ENCODE peak calls at places on chromosome 16, in ten cellular contexts. One of them, this sample, is unnamed.

GRCh38 chr16:77951788-77952187 is 70.6 kb upstream of the CLEC3A start:
- DNase-seq in activated CD4-positive, alpha-beta T cell treated with anti-CD3 and anti-CD28 coated beads, Interleukin-2, amount 10 ng/mL, durations not matched to agents 7 days and 5 days: no peak
- DNase-seq in right lobe of liver: no peak
- DNase-seq in activated T-cell treated with anti-CD3 and anti-CD28 coated beads, Interleukin-2, amount 50 U/mL, for 4 hours: no peak
- DNase-seq in AML-193: peak; percentile 17
- DNase-seq in transverse colon: no peak
- DNase-seq in DMS53: peak; percentile 61
- DNase-seq in A549: peak; percentile 25
- DNase-seq in smooth muscle cell of the brain vasculature: no peak
- DNase-seq in GM10248: peak; percentile 35
- DNase-seq in this sample: no peak

GRCh38 chr16:22216191-22216831 is 10.2 kb downstream of the EEF2K start:
- DNase-seq in AML-193: no peak
- DNase-seq in DMS53: no peak
- DNase-seq in GM10248: no peak
- DNase-seq in right lobe of liver: no peak
- DNase-seq in transverse colon: no peak
- DNase-seq in activated CD4-positive, alpha-beta T cell treated with anti-CD3 and anti-CD28 coated beads, Interleukin-2, amount 10 ng/mL, durations not matched to agents 7 days and 5 days: no peak
- DNase-seq in activated T-cell treated with anti-CD3 and anti-CD28 coated beads, Interleukin-2, amount 50 U/mL, for 4 hours: no peak
- DNase-seq in smooth muscle cell of the brain vasculature: no peak
- DNase-seq in A549: no peak
- DNase-seq in this sample: peak; percentile 77

GRCh38 chr16:3317315-3317999 is 12.2 kb downstream of the ZNF75A start:
- DNase-seq in right lobe of liver: no peak
- DNase-seq in transverse colon: no peak
- DNase-seq in smooth muscle cell of the brain vasculature: no peak
- DNase-seq in GM10248: no peak
- DNase-seq in activated T-cell treated with anti-CD3 and anti-CD28 coated beads, Interleukin-2, amount 50 U/mL, for 4 hours: no peak
- DNase-seq in activated CD4-positive, alpha-beta T cell treated with anti-CD3 and anti-CD28 coated beads, Interleukin-2, amount 10 ng/mL, durations not matched to agents 7 days and 5 days: no peak
- DNase-seq in AML-193: no peak
- DNase-seq in A549: peak; percentile 51
- DNase-seq in DMS53: peak; percentile 7
- DNase-seq in this sample: no peak

GRCh38 chr16:89115216-89115949 is 21.7 kb downstream of the ACSF3 start:
- DNase-seq in activated T-cell treated with anti-CD3 and anti-CD28 coated beads, Interleukin-2, amount 50 U/mL, for 4 hours: peak; percentile 82
- DNase-seq in AML-193: peak; percentile 97
- DNase-seq in A549: no peak
- DNase-seq in GM10248: peak; percentile 82
- DNase-seq in smooth muscle cell of the brain vasculature: no peak
- DNase-seq in right lobe of liver: peak; percentile 86
- DNase-seq in activated CD4-positive, alpha-beta T cell treated with anti-CD3 and anti-CD28 coated beads, Interleukin-2, amount 10 ng/mL, durations not matched to agents 7 days and 5 days: peak; percentile 94
- DNase-seq in DMS53: no peak
- DNase-seq in transverse colon: peak; percentile 85
- DNase-seq in this sample: peak; percentile 98

GRCh38 chr16:24769806-24770205 is 40.4 kb downstream of the TNRC6A start:
- DNase-seq in GM10248: no peak
- DNase-seq in smooth muscle cell of the brain vasculature: no peak
- DNase-seq in right lobe of liver: no peak
- DNase-seq in activated CD4-positive, alpha-beta T cell treated with anti-CD3 and anti-CD28 coated beads, Interleukin-2, amount 10 ng/mL, durations not matched to agents 7 days and 5 days: no peak
- DNase-seq in activated T-cell treated with anti-CD3 and anti-CD28 coated beads, Interleukin-2, amount 50 U/mL, for 4 hours: no peak
- DNase-seq in A549: no peak
- DNase-seq in transverse colon: no peak
- DNase-seq in AML-193: no peak
- DNase-seq in DMS53: no peak
- DNase-seq in this sample: no peak

GRCh38 chr16:27640277-27640600 is 90.3 kb downstream of the KATNIP start:
- DNase-seq in DMS53: no peak
- DNase-seq in smooth muscle cell of the brain vasculature: no peak
- DNase-seq in activated CD4-positive, alpha-beta T cell treated with anti-CD3 and anti-CD28 coated beads, Interleukin-2, amount 10 ng/mL, durations not matched to agents 7 days and 5 days: no peak
- DNase-seq in AML-193: no peak
- DNase-seq in activated T-cell treated with anti-CD3 and anti-CD28 coated beads, Interleukin-2, amount 50 U/mL, for 4 hours: no peak
- DNase-seq in A549: no peak
- DNase-seq in right lobe of liver: no peak
- DNase-seq in GM10248: no peak
- DNase-seq in transverse colon: no peak
- DNase-seq in this sample: no peak

GRCh38 chr16:48958681-48959080 is 323.0 kb downstream of the CBLN1 start:
- DNase-seq in DMS53: no peak
- DNase-seq in transverse colon: no peak
- DNase-seq in activated CD4-positive, alpha-beta T cell treated with anti-CD3 and anti-CD28 coated beads, Interleukin-2, amount 10 ng/mL, durations not matched to agents 7 days and 5 days: no peak
- DNase-seq in A549: no peak
- DNase-seq in right lobe of liver: no peak
- DNase-seq in AML-193: no peak
- DNase-seq in activated T-cell treated with anti-CD3 and anti-CD28 coated beads, Interleukin-2, amount 50 U/mL, for 4 hours: no peak
- DNase-seq in smooth muscle cell of the brain vasculature: no peak
- DNase-seq in GM10248: no peak
- DNase-seq in this sample: no peak

GRCh38 chr16:6081320-6081976 is 983.9 kb upstream of the EEF2KMT start:
- DNase-seq in A549: peak; percentile 27
- DNase-seq in right lobe of liver: no peak
- DNase-seq in AML-193: peak; percentile 21
- DNase-seq in activated T-cell treated with anti-CD3 and anti-CD28 coated beads, Interleukin-2, amount 50 U/mL, for 4 hours: no peak
- DNase-seq in GM10248: no peak
- DNase-seq in transverse colon: peak; percentile 37
- DNase-seq in smooth muscle cell of the brain vasculature: no peak
- DNase-seq in activated CD4-positive, alpha-beta T cell treated with anti-CD3 and anti-CD28 coated beads, Interleukin-2, amount 10 ng/mL, durations not matched to agents 7 days and 5 days: peak; percentile 19
- DNase-seq in DMS53: peak; percentile 15
- DNase-seq in this sample: peak; percentile 42

GRCh38 chr16:70476272-70477020 is 22.1 kb downstream of the FCSK start:
- DNase-seq in AML-193: no peak
- DNase-seq in DMS53: no peak
- DNase-seq in activated T-cell treated with anti-CD3 and anti-CD28 coated beads, Interleukin-2, amount 50 U/mL, for 4 hours: no peak
- DNase-seq in smooth muscle cell of the brain vasculature: no peak
- DNase-seq in GM10248: peak; percentile 94
- DNase-seq in A549: no peak
- DNase-seq in activated CD4-positive, alpha-beta T cell treated with anti-CD3 and anti-CD28 coated beads, Interleukin-2, amount 10 ng/mL, durations not matched to agents 7 days and 5 days: peak; percentile 24
- DNase-seq in right lobe of liver: no peak
- DNase-seq in transverse colon: no peak
- DNase-seq in this sample: peak; percentile 95

GRCh38 chr16:27240948-27241531 is 27.5 kb downstream of the NSMCE1 start:
- DNase-seq in smooth muscle cell of the brain vasculature: no peak
- DNase-seq in A549: no peak
- DNase-seq in transverse colon: no peak
- DNase-seq in GM10248: no peak
- DNase-seq in activated CD4-positive, alpha-beta T cell treated with anti-CD3 and anti-CD28 coated beads, Interleukin-2, amount 10 ng/mL, durations not matched to agents 7 days and 5 days: no peak
- DNase-seq in activated T-cell treated with anti-CD3 and anti-CD28 coated beads, Interleukin-2, amount 50 U/mL, for 4 hours: no peak
- DNase-seq in AML-193: no peak
- DNase-seq in DMS53: no peak
- DNase-seq in right lobe of liver: no peak
- DNase-seq in this sample: no peak

GRCh38 chr16:82755570-82756282 is 129.0 kb downstream of the CDH13 start:
- DNase-seq in AML-193: no peak
- DNase-seq in A549: no peak
- DNase-seq in DMS53: peak; percentile 2
- DNase-seq in GM10248: no peak
- DNase-seq in activated T-cell treated with anti-CD3 and anti-CD28 coated beads, Interleukin-2, amount 50 U/mL, for 4 hours: no peak
- DNase-seq in transverse colon: no peak
- DNase-seq in activated CD4-positive, alpha-beta T cell treated with anti-CD3 and anti-CD28 coated beads, Interleukin-2, amount 10 ng/mL, durations not matched to agents 7 days and 5 days: no peak
- DNase-seq in right lobe of liver: no peak
- DNase-seq in smooth muscle cell of the brain vasculature: no peak
- DNase-seq in this sample: peak; percentile 24

GRCh38 chr16:4664538-4665418 is 28.6 kb upstream of the NUDT16L1 start:
- DNase-seq in DMS53: no peak
- DNase-seq in AML-193: peak; percentile 46
- DNase-seq in activated T-cell treated with anti-CD3 and anti-CD28 coated beads, Interleukin-2, amount 50 U/mL, for 4 hours: peak; percentile 34
- DNase-seq in smooth muscle cell of the brain vasculature: no peak
- DNase-seq in A549: peak; percentile 22
- DNase-seq in transverse colon: peak; percentile 73
- DNase-seq in activated CD4-positive, alpha-beta T cell treated with anti-CD3 and anti-CD28 coated beads, Interleukin-2, amount 10 ng/mL, durations not matched to agents 7 days and 5 days: peak; percentile 82
- DNase-seq in right lobe of liver: peak; percentile 91
- DNase-seq in GM10248: peak; percentile 65
- DNase-seq in this sample: peak; percentile 80

GRCh38 chr16:19589771-19590302 is 34.3 kb downstream of the VPS35L start:
- DNase-seq in DMS53: no peak
- DNase-seq in GM10248: no peak
- DNase-seq in smooth muscle cell of the brain vasculature: peak; percentile 80
- DNase-seq in A549: peak; percentile 52
- DNase-seq in AML-193: no peak
- DNase-seq in activated CD4-positive, alpha-beta T cell treated with anti-CD3 and anti-CD28 coated beads, Interleukin-2, amount 10 ng/mL, durations not matched to agents 7 days and 5 days: no peak
- DNase-seq in activated T-cell treated with anti-CD3 and anti-CD28 coated beads, Interleukin-2, amount 50 U/mL, for 4 hours: no peak
- DNase-seq in transverse colon: no peak
- DNase-seq in right lobe of liver: no peak
- DNase-seq in this sample: no peak

GRCh38 chr16:77662241-77662640 is 60.1 kb upstream of the NUDT7 start:
- DNase-seq in right lobe of liver: no peak
- DNase-seq in A549: no peak
- DNase-seq in GM10248: no peak
- DNase-seq in activated CD4-positive, alpha-beta T cell treated with anti-CD3 and anti-CD28 coated beads, Interleukin-2, amount 10 ng/mL, durations not matched to agents 7 days and 5 days: no peak
- DNase-seq in smooth muscle cell of the brain vasculature: no peak
- DNase-seq in activated T-cell treated with anti-CD3 and anti-CD28 coated beads, Interleukin-2, amount 50 U/mL, for 4 hours: no peak
- DNase-seq in DMS53: no peak
- DNase-seq in AML-193: peak; percentile 79
- DNase-seq in transverse colon: no peak
- DNase-seq in this sample: peak; percentile 96

GRCh38 chr16:27819881-27820610 is 243.5 kb downstream of the GSG1L start:
- DNase-seq in transverse colon: no peak
- DNase-seq in A549: no peak
- DNase-seq in activated CD4-positive, alpha-beta T cell treated with anti-CD3 and anti-CD28 coated beads, Interleukin-2, amount 10 ng/mL, durations not matched to agents 7 days and 5 days: no peak
- DNase-seq in DMS53: no peak
- DNase-seq in AML-193: no peak
- DNase-seq in GM10248: no peak
- DNase-seq in smooth muscle cell of the brain vasculature: no peak
- DNase-seq in right lobe of liver: no peak
- DNase-seq in activated T-cell treated with anti-CD3 and anti-CD28 coated beads, Interleukin-2, amount 50 U/mL, for 4 hours: no peak
- DNase-seq in this sample: no peak

GRCh38 chr16:26963109-26963508 is 103.6 kb upstream of the C16orf82 start:
- DNase-seq in transverse colon: peak; percentile 10
- DNase-seq in DMS53: peak; percentile 1
- DNase-seq in right lobe of liver: no peak
- DNase-seq in A549: peak; percentile 12
- DNase-seq in AML-193: no peak
- DNase-seq in smooth muscle cell of the brain vasculature: no peak
- DNase-seq in activated T-cell treated with anti-CD3 and anti-CD28 coated beads, Interleukin-2, amount 50 U/mL, for 4 hours: no peak
- DNase-seq in GM10248: no peak
- DNase-seq in activated CD4-positive, alpha-beta T cell treated with anti-CD3 and anti-CD28 coated beads, Interleukin-2, amount 10 ng/mL, durations not matched to agents 7 days and 5 days: peak; percentile 18
- DNase-seq in this sample: no peak

GRCh38 chr16:76535-77272 is 1.3 kb upstream of the MPG start:
- DNase-seq in activated T-cell treated with anti-CD3 and anti-CD28 coated beads, Interleukin-2, amount 50 U/mL, for 4 hours: no peak
- DNase-seq in DMS53: peak; percentile 84
- DNase-seq in transverse colon: peak; percentile 71
- DNase-seq in A549: no peak
- DNase-seq in AML-193: peak; percentile 13
- DNase-seq in GM10248: no peak
- DNase-seq in smooth muscle cell of the brain vasculature: no peak
- DNase-seq in activated CD4-positive, alpha-beta T cell treated with anti-CD3 and anti-CD28 coated beads, Interleukin-2, amount 10 ng/mL, durations not matched to agents 7 days and 5 days: peak; percentile 19
- DNase-seq in right lobe of liver: no peak
- DNase-seq in this sample: peak; percentile 58

GRCh38 chr16:54459509-54460235 is 173.1 kb upstream of the IRX3 start:
- DNase-seq in GM10248: no peak
- DNase-seq in transverse colon: no peak
- DNase-seq in right lobe of liver: no peak
- DNase-seq in smooth muscle cell of the brain vasculature: no peak
- DNase-seq in DMS53: no peak
- DNase-seq in AML-193: no peak
- DNase-seq in activated CD4-positive, alpha-beta T cell treated with anti-CD3 and anti-CD28 coated beads, Interleukin-2, amount 10 ng/mL, durations not matched to agents 7 days and 5 days: no peak
- DNase-seq in A549: no peak
- DNase-seq in activated T-cell treated with anti-CD3 and anti-CD28 coated beads, Interleukin-2, amount 50 U/mL, for 4 hours: no peak
- DNase-seq in this sample: no peak

GRCh38 chr16:84461504-84462295 is 42.8 kb downstream of the MEAK7 start:
- DNase-seq in GM10248: no peak
- DNase-seq in activated T-cell treated with anti-CD3 and anti-CD28 coated beads, Interleukin-2, amount 50 U/mL, for 4 hours: no peak
- DNase-seq in activated CD4-positive, alpha-beta T cell treated with anti-CD3 and anti-CD28 coated beads, Interleukin-2, amount 10 ng/mL, durations not matched to agents 7 days and 5 days: no peak
- DNase-seq in smooth muscle cell of the brain vasculature: no peak
- DNase-seq in right lobe of liver: no peak
- DNase-seq in DMS53: no peak
- DNase-seq in AML-193: no peak
- DNase-seq in transverse colon: no peak
- DNase-seq in A549: no peak
- DNase-seq in this sample: no peak

GRCh38 chr16:1460602-1461138 is 14.2 kb downstream of the CLCN7 start:
- DNase-seq in DMS53: no peak
- DNase-seq in AML-193: no peak
- DNase-seq in A549: no peak
- DNase-seq in GM10248: no peak
- DNase-seq in smooth muscle cell of the brain vasculature: no peak
- DNase-seq in activated T-cell treated with anti-CD3 and anti-CD28 coated beads, Interleukin-2, amount 50 U/mL, for 4 hours: no peak
- DNase-seq in right lobe of liver: peak; percentile 40
- DNase-seq in transverse colon: no peak
- DNase-seq in activated CD4-positive, alpha-beta T cell treated with anti-CD3 and anti-CD28 coated beads, Interleukin-2, amount 10 ng/mL, durations not matched to agents 7 days and 5 days: no peak
- DNase-seq in this sample: no peak

GRCh38 chr16:85557976-85558589 is 55.0 kb upstream of the GSE1 start:
- DNase-seq in right lobe of liver: no peak
- DNase-seq in A549: no peak
- DNase-seq in activated T-cell treated with anti-CD3 and anti-CD28 coated beads, Interleukin-2, amount 50 U/mL, for 4 hours: no peak
- DNase-seq in activated CD4-positive, alpha-beta T cell treated with anti-CD3 and anti-CD28 coated beads, Interleukin-2, amount 10 ng/mL, durations not matched to agents 7 days and 5 days: no peak
- DNase-seq in GM10248: no peak
- DNase-seq in smooth muscle cell of the brain vasculature: no peak
- DNase-seq in AML-193: no peak
- DNase-seq in transverse colon: peak; percentile 81
- DNase-seq in DMS53: peak; percentile 91
- DNase-seq in this sample: no peak

GRCh38 chr16:85821441-85821901 is 22.0 kb downstream of the COX4I1 start:
- DNase-seq in right lobe of liver: peak; percentile 86
- DNase-seq in AML-193: peak; percentile 81
- DNase-seq in DMS53: peak; percentile 79
- DNase-seq in transverse colon: peak; percentile 81
- DNase-seq in activated T-cell treated with anti-CD3 and anti-CD28 coated beads, Interleukin-2, amount 50 U/mL, for 4 hours: peak; percentile 80
- DNase-seq in smooth muscle cell of the brain vasculature: peak; percentile 24
- DNase-seq in A549: peak; percentile 76
- DNase-seq in GM10248: peak; percentile 92
- DNase-seq in activated CD4-positive, alpha-beta T cell treated with anti-CD3 and anti-CD28 coated beads, Interleukin-2, amount 10 ng/mL, durations not matched to agents 7 days and 5 days: peak; percentile 73
- DNase-seq in this sample: peak; percentile 84

GRCh38 chr16:4283939-4284338 is 11.1 kb upstream of the TFAP4 start:
- DNase-seq in DMS53: peak; percentile 23
- DNase-seq in activated T-cell treated with anti-CD3 and anti-CD28 coated beads, Interleukin-2, amount 50 U/mL, for 4 hours: no peak
- DNase-seq in right lobe of liver: no peak
- DNase-seq in activated CD4-positive, alpha-beta T cell treated with anti-CD3 and anti-CD28 coated beads, Interleukin-2, amount 10 ng/mL, durations not matched to agents 7 days and 5 days: no peak
- DNase-seq in transverse colon: no peak
- DNase-seq in GM10248: no peak
- DNase-seq in smooth muscle cell of the brain vasculature: no peak
- DNase-seq in AML-193: no peak
- DNase-seq in A549: no peak
- DNase-seq in this sample: no peak

GRCh38 chr16:31331141-31331764 is 23.7 kb upstream of the ITGAX start:
- DNase-seq in DMS53: no peak
- DNase-seq in A549: no peak
- DNase-seq in GM10248: peak; percentile 48
- DNase-seq in activated T-cell treated with anti-CD3 and anti-CD28 coated beads, Interleukin-2, amount 50 U/mL, for 4 hours: no peak
- DNase-seq in transverse colon: no peak
- DNase-seq in right lobe of liver: no peak
- DNase-seq in smooth muscle cell of the brain vasculature: no peak
- DNase-seq in AML-193: no peak
- DNase-seq in activated CD4-positive, alpha-beta T cell treated with anti-CD3 and anti-CD28 coated beads, Interleukin-2, amount 10 ng/mL, durations not matched to agents 7 days and 5 days: peak; percentile 59
- DNase-seq in this sample: no peak

GRCh38 chr16:50324345-50324744 is 44.4 kb downstream of the BRD7 start:
- DNase-seq in transverse colon: no peak
- DNase-seq in DMS53: no peak
- DNase-seq in A549: no peak
- DNase-seq in GM10248: no peak
- DNase-seq in activated T-cell treated with anti-CD3 and anti-CD28 coated beads, Interleukin-2, amount 50 U/mL, for 4 hours: no peak
- DNase-seq in smooth muscle cell of the brain vasculature: no peak
- DNase-seq in right lobe of liver: no peak
- DNase-seq in activated CD4-positive, alpha-beta T cell treated with anti-CD3 and anti-CD28 coated beads, Interleukin-2, amount 10 ng/mL, durations not matched to agents 7 days and 5 days: no peak
- DNase-seq in AML-193: no peak
- DNase-seq in this sample: no peak

GRCh38 chr16:29906520-29907244 is 6.4 kb downstream of the ASPHD1 start:
- DNase-seq in AML-193: no peak
- DNase-seq in activated T-cell treated with anti-CD3 and anti-CD28 coated beads, Interleukin-2, amount 50 U/mL, for 4 hours: no peak
- DNase-seq in activated CD4-positive, alpha-beta T cell treated with anti-CD3 and anti-CD28 coated beads, Interleukin-2, amount 10 ng/mL, durations not matched to agents 7 days and 5 days: no peak
- DNase-seq in right lobe of liver: no peak
- DNase-seq in smooth muscle cell of the brain vasculature: no peak
- DNase-seq in transverse colon: no peak
- DNase-seq in GM10248: no peak
- DNase-seq in DMS53: no peak
- DNase-seq in A549: no peak
- DNase-seq in this sample: no peak

This sample was measured in MV-4-11.